ENCODE peak calls at places on chromosomes 11 and 22, in nine cellular contexts. X, W, O, B, D, C, N, V and A are unnamed samples.

GRCh38 chr11:95248666-95249467 is 17.9 kb upstream of the SESN3 start:
- DNase-seq in X (no peak), W (no peak), O (no peak), B (no peak), D (no peak), C (no peak), N (no peak), V (no peak), A (no peak)

GRCh38 chr11:12263141-12263693 is 114.2 kb upstream of the PARVA start:
- DNase-seq in X (no peak), W (no peak), O (no peak), B (no peak), D (no peak), C (no peak), N (no peak), V (no peak), A (no peak)

GRCh38 chr11:118690553-118691304 is 11.3 kb upstream of the TREH start:
- DNase-seq in X (no peak), W (no peak), O (no peak), B (no peak), D (no peak), C (no peak), N (no peak), V (no peak), A (no peak)

GRCh38 chr11:133174013-133174412 is 358.3 kb downstream of the OPCML start:
- DNase-seq in X (no peak), W (no peak), O (no peak), B (no peak), D (no peak), C (no peak), N (no peak), V (no peak), A (no peak)

GRCh38 chr22:30277547-30278344 is 11.1 kb upstream of the OSM start:
- DNase-seq in X (no peak), W (peak), O (no peak), B (no peak), D (no peak), C (peak), N (no peak), V (no peak), A (no peak)

GRCh38 chr11:59206635-59207034 is 6.1 kb downstream of the MPEG1 start:
- DNase-seq in X (peak), W (peak), O (peak), B (no peak), D (no peak), C (peak), N (peak), V (peak), A (peak)

GRCh38 chr11:85109141-85109540 is 518.0 kb downstream of the DLG2 start:
- DNase-seq in X (no peak), W (no peak), O (no peak), B (no peak), D (no peak), C (no peak), N (no peak), V (no peak), A (no peak)

GRCh38 chr11:78070606-78071005 is 6.9 kb downstream of the THRSP start:
- DNase-seq in X (no peak), W (no peak), O (no peak), B (no peak), D (no peak), C (no peak), N (no peak), V (no peak), A (no peak)

GRCh38 chr11:13337986-13338436 is 60.4 kb downstream of the BMAL1 start:
- DNase-seq in X (no peak), W (peak), O (no peak), B (no peak), D (no peak), C (no peak), N (no peak), V (no peak), A (no peak)

GRCh38 chr11:44199298-44199697 is 103.8 kb downstream of the EXT2 start:
- DNase-seq in X (peak), W (no peak), O (peak), B (no peak), D (no peak), C (no peak), N (peak), V (no peak), A (no peak)

GRCh38 chr11:93737904-93738612 is 3.2 kb downstream of the TAF1D start:
- DNase-seq in X (no peak), W (peak), O (no peak), B (no peak), D (no peak), C (peak), N (no peak), V (no peak), A (no peak)

GRCh38 chr22:18057568-18058209 is 20.1 kb upstream of the PEX26 start:
- DNase-seq in X (no peak), W (peak), O (no peak), B (no peak), D (peak), C (peak), N (no peak), V (peak), A (no peak)

GRCh38 chr11:10381730-10382129 is 73.3 kb upstream of the AMPD3 start:
- DNase-seq in X (no peak), W (no peak), O (no peak), B (no peak), D (no peak), C (no peak), N (no peak), V (no peak), A (no peak)

GRCh38 chr11:106603971-106604370 is 414.3 kb downstream of the GUCY1A2 start:
- DNase-seq in X (no peak), W (no peak), O (no peak), B (no peak), D (no peak), C (no peak), N (no peak), V (no peak), A (no peak)

GRCh38 chr11:9704037-9704436 is 40.2 kb downstream of the SWAP70 start:
- DNase-seq in X (no peak), W (no peak), O (no peak), B (no peak), D (no peak), C (no peak), N (no peak), V (no peak), A (no peak)